ENCODE peak calls at places on chromosomes 1 and 21, in eight cellular contexts. A is astrocyte of the cerebellum, S is lower lobe of right lung, N is esophagus squamous epithelium, R is brain microvascular endothelial cell, U is neural crest cell, E is A549, K is mammary epithelial cell. Q is an unnamed sample.

GRCh38 chr1:65792671-65793358 is at the start of gene PDE4B:
- DNase-seq in A (no peak), S (peak), N (no peak), R (peak), U (peak), E (no peak), K (no peak), Q (no peak)

GRCh38 chr1:208043690-208044089 is 132.8 kb upstream of the CD34 start:
- DNase-seq in A (no peak), S (peak), N (no peak), R (no peak), U (no peak), E (no peak), K (no peak), Q (no peak)

GRCh38 chr1:165369255-165369848 is 12.8 kb upstream of the LMX1A start:
- DNase-seq in A (no peak), S (peak), N (no peak), R (peak), U (peak), E (peak), K (peak), Q (peak)

GRCh38 chr21:26614251-26614650 is 41.2 kb upstream of the CYYR1 start:
- DNase-seq in A (no peak), S (no peak), N (no peak), R (no peak), U (no peak), E (no peak), K (no peak), Q (no peak)

GRCh38 chr1:118881751-118882150 is 106.4 kb downstream of the TBX15 start:
- DNase-seq in A (no peak), S (no peak), N (no peak), R (no peak), U (no peak), E (no peak), K (no peak), Q (no peak)

GRCh38 chr1:226980565-226981385 is 40.7 kb downstream of the COQ8A start:
- DNase-seq in A (no peak), S (no peak), N (no peak), R (no peak), U (no peak), E (no peak), K (no peak), Q (no peak)

GRCh38 chr1:24998554-24999245 is 68.6 kb upstream of the RUNX3 start:
- DNase-seq in A (no peak), S (no peak), N (no peak), R (no peak), U (no peak), E (no peak), K (no peak), Q (no peak)

GRCh38 chr1:85137660-85138059 is 63.2 kb downstream of the SYDE2 start:
- DNase-seq in A (no peak), S (peak), N (no peak), R (no peak), U (no peak), E (peak), K (peak), Q (no peak)

GRCh38 chr1:161738627-161739287 is 10.8 kb upstream of the DUSP12 start:
- DNase-seq in A (peak), S (peak), N (no peak), R (peak), U (no peak), E (peak), K (peak), Q (peak)

GRCh38 chr1:54537611-54538010 is 10.4 kb upstream of the ACOT11 start:
- DNase-seq in A (no peak), S (no peak), N (no peak), R (no peak), U (no peak), E (no peak), K (peak), Q (no peak)

GRCh38 chr1:151924691-151925587 is 15.6 kb upstream of the THEM4 start:
- DNase-seq in A (no peak), S (no peak), N (no peak), R (no peak), U (no peak), E (no peak), K (no peak), Q (peak)

GRCh38 chr1:226204198-226204597 is 17.7 kb upstream of the ACBD3 start:
- DNase-seq in A (no peak), S (no peak), N (no peak), R (no peak), U (no peak), E (no peak), K (no peak), Q (no peak)

GRCh38 chr1:17438977-17439249 is 564 bp downstream of the RCC2 start:
- DNase-seq in A (no peak), S (no peak), N (no peak), R (no peak), U (no peak), E (no peak), K (no peak), Q (peak)

GRCh38 chr1:2381741-2382620 is 9.4 kb downstream of the MORN1 start:
- DNase-seq in A (peak), S (peak), N (no peak), R (peak), U (peak), E (peak), K (peak), Q (peak)

GRCh38 chr1:35886606-35887431 is 3.8 kb downstream of the AGO1 start:
- DNase-seq in A (no peak), S (no peak), N (no peak), R (no peak), U (no peak), E (no peak), K (no peak), Q (peak)

GRCh38 chr1:171052977-171053376 is 37.7 kb upstream of the FMO3 start:
- DNase-seq in A (no peak), S (no peak), N (no peak), R (no peak), U (no peak), E (no peak), K (no peak), Q (no peak)

GRCh38 chr1:115475252-115475651 is 137.2 kb upstream of the NGF start:
- DNase-seq in A (no peak), S (no peak), N (no peak), R (no peak), U (no peak), E (no peak), K (no peak), Q (no peak)

GRCh38 chr1:65538664-65539063 is 118.2 kb downstream of the LEPR start:
- DNase-seq in A (no peak), S (no peak), N (no peak), R (no peak), U (no peak), E (no peak), K (no peak), Q (no peak)

GRCh38 chr1:85078903-85079302 is 30.6 kb upstream of the MCOLN3 start:
- DNase-seq in A (no peak), S (no peak), N (no peak), R (peak), U (no peak), E (peak), K (no peak), Q (no peak)

GRCh38 chr1:163730366-163730765 is 408.6 kb downstream of the NUF2 start:
- DNase-seq in A (peak), S (no peak), N (no peak), R (no peak), U (no peak), E (no peak), K (no peak), Q (no peak)

DNA sequence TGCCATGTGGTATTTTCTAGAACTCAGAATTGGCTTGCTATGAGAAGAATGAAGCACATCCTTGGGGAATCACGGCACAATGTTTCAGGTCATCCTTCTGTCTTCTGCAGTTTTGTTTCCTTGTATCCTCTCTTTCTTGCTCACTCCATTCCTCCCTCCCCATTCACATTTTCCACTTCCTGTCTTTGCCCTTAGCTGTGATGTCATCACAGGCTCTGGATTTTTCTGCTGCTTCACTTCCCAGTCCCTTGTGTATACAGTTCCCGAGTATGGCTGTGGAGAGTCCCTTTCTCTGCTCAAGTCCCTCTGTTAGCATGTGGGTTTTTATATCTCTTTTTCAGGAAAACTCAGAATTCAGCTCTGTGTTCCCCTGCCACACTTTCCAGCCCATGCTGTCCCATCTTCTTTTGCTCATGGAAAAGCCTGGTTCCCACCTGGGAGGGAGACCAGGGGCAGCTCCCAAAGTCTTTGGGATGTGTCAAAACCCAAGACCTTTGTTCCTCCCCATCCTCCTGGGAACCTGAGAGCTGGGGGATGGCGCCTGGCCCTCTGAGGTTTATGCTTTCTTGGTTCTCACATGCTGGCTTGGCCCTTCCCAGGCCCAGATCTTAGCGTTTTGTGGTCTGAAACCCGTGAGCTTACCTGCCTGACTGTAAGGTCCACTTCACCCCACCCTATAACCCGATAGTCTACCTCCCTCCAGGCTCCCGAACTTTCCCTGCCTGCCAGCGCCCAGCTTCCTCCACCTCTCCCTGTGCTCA is 4.8 kb upstream of the RGS16 start:
- DNase-seq in A (no peak), S (no peak), N (no peak), R (peak), U (no peak), E (no peak), K (no peak), Q (no peak)
- TF ChIP-seq CTCF in A (no peak), S (no peak), N (no peak), R (no peak), U (no peak), E (no peak), K (no peak), Q (no peak)

GRCh38 chr1:19436716-19437476 is 48.4 kb downstream of the CAPZB start:
- DNase-seq in A (no peak), S (peak), N (no peak), R (peak), U (no peak), E (peak), K (peak), Q (no peak)
- TF ChIP-seq CTCF in A (no peak), S (no peak), N (no peak), R (no peak), U (no peak), E (no peak), K (no peak), Q (no peak)

DNA sequence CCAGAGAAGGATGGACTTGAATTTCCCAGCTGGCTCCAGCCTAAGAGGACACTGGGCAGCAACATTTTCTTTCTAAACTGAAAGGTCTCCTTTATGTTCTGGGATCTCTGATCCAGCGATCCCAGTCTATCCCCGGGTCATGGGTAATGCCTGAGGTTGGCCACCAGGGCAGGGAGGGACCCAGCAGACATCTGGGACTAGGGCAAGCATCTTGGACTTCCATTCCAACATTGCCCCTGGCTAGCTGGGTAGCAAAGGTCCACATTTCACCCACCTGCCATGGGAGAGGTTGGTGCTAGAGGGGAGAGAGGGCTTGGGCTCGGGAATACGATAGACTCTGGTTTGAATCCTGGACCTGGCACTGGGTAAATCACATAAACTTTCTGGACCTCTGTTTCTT is 84.6 kb downstream of the LRRN2 start:
- DNase-seq in A (no peak), S (no peak), N (no peak), R (no peak), U (no peak), E (peak), K (no peak), Q (no peak)
- TF ChIP-seq CTCF in A (peak), S (no peak), N (peak), R (peak), U (no peak), E (no peak), K (peak), Q (no peak)

GRCh38 chr1:71080178-71080781 is 555 bp downstream of the ZRANB2 start:
- DNase-seq in A (no peak), S (no peak), N (no peak), R (no peak), U (no peak), E (peak), K (peak), Q (no peak)

GRCh38 chr1:71086331-71086730 is 5.5 kb upstream of the ZRANB2 start:
- DNase-seq in A (no peak), S (no peak), N (no peak), R (peak), U (no peak), E (no peak), K (peak), Q (no peak)

GRCh38 chr1:71081697-71082080 is 854 bp upstream of the ZRANB2 start:
- DNase-seq in A (no peak), S (peak), N (no peak), R (no peak), U (no peak), E (no peak), K (no peak), Q (no peak)

GRCh38 chr1:71083271-71083670 is 2.4 kb upstream of the ZRANB2 start:
- DNase-seq in A (no peak), S (no peak), N (no peak), R (no peak), U (no peak), E (no peak), K (no peak), Q (no peak)

DNA sequence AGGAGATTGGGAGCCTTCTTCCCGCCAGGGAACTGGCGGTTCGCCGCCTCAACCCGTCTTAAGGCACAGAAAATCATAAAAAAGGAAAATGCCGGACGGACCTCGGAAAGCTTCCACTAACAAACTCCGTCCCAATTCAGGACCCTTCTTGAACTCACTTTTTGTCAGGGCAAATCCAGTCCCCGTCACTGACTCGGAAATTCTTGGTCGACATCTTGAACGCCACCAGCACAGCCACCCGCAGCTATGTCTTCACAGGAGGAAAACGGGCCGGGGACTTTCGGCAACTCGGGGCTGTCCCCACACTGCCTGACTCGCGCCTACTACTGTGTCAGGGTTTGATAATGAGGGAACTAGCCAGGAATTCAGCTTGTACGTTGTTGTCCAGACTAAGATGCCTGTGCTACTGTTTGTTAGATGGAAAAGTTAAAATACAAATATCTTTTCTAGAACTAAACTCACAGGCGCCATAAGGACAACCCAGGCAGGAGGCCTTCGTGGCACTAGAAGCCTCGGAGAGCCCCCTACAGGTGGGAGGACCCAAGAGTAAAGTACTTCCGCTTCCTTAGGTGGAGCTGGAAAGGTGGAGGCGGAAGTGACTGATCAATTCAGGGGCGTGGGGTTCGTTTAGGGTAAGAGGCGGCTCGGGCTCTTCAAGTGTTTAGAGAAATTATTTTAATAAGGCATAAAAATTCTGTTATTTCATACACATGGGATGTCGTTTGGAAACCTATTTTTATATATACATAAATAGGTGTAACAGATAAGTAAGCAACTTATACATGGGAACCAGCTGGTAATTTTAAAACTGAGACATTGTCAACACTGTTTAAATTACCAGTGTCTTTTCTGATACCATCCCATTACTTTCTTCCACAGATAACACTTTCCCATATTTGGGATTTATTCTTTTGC is at the start of gene ZRANB2:
- DNase-seq in A (peak), S (peak), N (peak), R (peak), U (peak), E (peak), K (peak), Q (peak)
- TF ChIP-seq CTCF in A (peak), S (peak), N (peak), R (peak), U (peak), E (peak), K (peak), Q (peak)